ENCODE peak calls at places on chromosome 21, in four cellular contexts. Y is ecto neural progenitor cell; D is NCI-H510A treated with DMSO at 0.1 percent for 48 hours; R is activated CD4-positive, alpha-beta memory T cell treated with anti-CD3 and anti-CD28 coated beads for 36 hours. O is an unnamed sample.

GRCh38 chr21:33578959-33579542 is 9.4 kb downstream of the DONSON start:
- DNase-seq in Y (no peak), R (no peak), D (no peak), O (peak)

GRCh38 chr21:35257413-35257812 is 208.3 kb upstream of the RUNX1 start:
- DNase-seq in D (peak), Y (no peak), R (peak), O (no peak)

GRCh38 chr21:27803571-27803970 is 836.7 kb upstream of the ADAMTS5 start:
- DNase-seq in R (no peak), D (no peak), Y (no peak), O (no peak)

GRCh38 chr21:36799869-36800268 is 101.0 kb downstream of the SIM2 start:
- DNase-seq in Y (no peak), D (no peak), R (no peak), O (no peak)

GRCh38 chr21:28385845-28386244 is 606.8 kb downstream of the LTN1 start:
- DNase-seq in R (no peak), Y (no peak), D (no peak), O (no peak)

GRCh38 chr21:43916691-43917514 is 51.9 kb downstream of the AGPAT3 start:
- DNase-seq in Y (no peak), R (peak), D (no peak), O (peak)

GRCh38 chr21:21631961-21632360 is 633.8 kb downstream of the NCAM2 start:
- DNase-seq in R (no peak), D (no peak), Y (no peak), O (no peak)

GRCh38 chr21:41927727-41928409 is 25.9 kb downstream of the C2CD2 start:
- DNase-seq in Y (no peak), D (no peak), R (no peak), O (peak)

GRCh38 chr21:42570841-42571387 is 57.3 kb downstream of the SLC37A1 start:
- DNase-seq in Y (peak), R (peak), D (peak), O (no peak)

GRCh38 chr21:46459356-46460112 is 843 bp downstream of the DIP2A start:
- DNase-seq in R (peak), D (no peak), Y (peak), O (peak)